ENCODE peak calls at places on chromosomes 11 and 22, in ten cellular contexts. Z is heart right ventricle; Y is NCI-H2227 treated with DMSO at 0.1 percent for 48 hours; R is stimulated activated CD8-positive, alpha-beta memory T cell treated with anti-CD3 and anti-CD28 coated beads, Interleukin-2, amount 100 ng/mL, for 48 hours; P is CD8-positive, alpha-beta memory T cell; G is lower lobe of right lung; S is dermis microvascular lymphatic vessel endothelial cell; E is AG09309; I is AG08395; J is T follicular helper cell. A is an unnamed sample.

GRCh38 chr11:72773291-72773690 is 20.6 kb downstream of the STARD10 start:
- DNase-seq in Z (no peak), Y (peak), R (no peak), P (no peak), G (no peak), S (peak), E (peak), I (peak), J (no peak), A (peak)

GRCh38 chr22:20080445-20080775 is 369 bp downstream of the DGCR8 start:
- DNase-seq in Z (peak), Y (no peak), R (peak), P (peak), G (peak), S (peak), E (no peak), I (peak), J (peak), A (peak)

GRCh38 chr11:125978171-125978570 is 32.3 kb downstream of the VSIG10L2 start:
- DNase-seq in Z (no peak), Y (no peak), R (no peak), P (no peak), G (no peak), S (no peak), E (no peak), I (no peak), J (no peak), A (no peak)

GRCh38 chr11:13667245-13667644 is 1.2 kb upstream of the FAR1 start:
- DNase-seq in Z (no peak), Y (peak), R (no peak), P (no peak), G (no peak), S (peak), E (no peak), I (peak), J (no peak), A (no peak)

GRCh38 chr11:64659417-64660144 is 63.4 kb downstream of the NRXN2 start:
- DNase-seq in Z (no peak), Y (no peak), R (no peak), P (no peak), G (peak), S (no peak), E (peak), I (peak), J (no peak), A (no peak)

GRCh38 chr22:44399196-44399837 is 86.6 kb upstream of the SHISAL1 start:
- DNase-seq in Z (no peak), Y (no peak), R (no peak), P (no peak), G (peak), S (no peak), E (no peak), I (no peak), J (no peak), A (peak)

GRCh38 chr11:86978247-86978646 is 23.1 kb upstream of the FZD4 start:
- DNase-seq in Z (no peak), Y (no peak), R (no peak), P (no peak), G (no peak), S (no peak), E (no peak), I (no peak), J (no peak), A (peak)

GRCh38 chr11:78791254-78791653 is 216.6 kb upstream of the NARS2 start:
- DNase-seq in Z (no peak), Y (no peak), R (no peak), P (no peak), G (no peak), S (no peak), E (no peak), I (no peak), J (no peak), A (no peak)